ENCODE peak calls at places on chromosomes 3 and 15, in nine cellular contexts. E is Caco-2, L is GM23248, U is AG10803, N is mesendoderm, P is stomach, R is HFF-Myc, T is lower leg skin, Y is NT2/D1. V is an unnamed sample.

GRCh38 chr15:56619881-56620280 is 113.4 kb downstream of the ZNF280D start:
- DNase-seq in E (no peak), L (no peak), U (no peak), N (no peak), P (no peak), R (no peak), T (no peak), Y (no peak), V (no peak)

GRCh38 chr3:11499144-11499543 is 144.6 kb downstream of the VGLL4 start:
- DNase-seq in E (no peak), L (peak), U (peak), N (no peak), P (no peak), R (peak), T (no peak), Y (no peak), V (no peak)

GRCh38 chr15:55823699-55824098 is 80.7 kb upstream of the PRTG start:
- DNase-seq in E (no peak), L (peak), U (peak), N (no peak), P (no peak), R (no peak), T (no peak), Y (no peak), V (no peak)

GRCh38 chr15:20348291-20348899 is 193.2 kb downstream of the GOLGA6L6 start:
- DNase-seq in E (no peak), L (no peak), U (no peak), N (no peak), P (no peak), R (no peak), T (no peak), Y (no peak), V (no peak)

GRCh38 chr3:180630360-180630759 is 28.4 kb downstream of the TTC14 start:
- DNase-seq in E (no peak), L (peak), U (no peak), N (no peak), P (no peak), R (no peak), T (no peak), Y (no peak), V (no peak)

GRCh38 chr3:155153242-155154186 is 73.4 kb downstream of the MME start:
- DNase-seq in E (no peak), L (no peak), U (no peak), N (no peak), P (no peak), R (no peak), T (no peak), Y (no peak), V (no peak)

GRCh38 chr15:76363251-76363650 is 26.7 kb downstream of the ISL2 start:
- DNase-seq in E (no peak), L (no peak), U (no peak), N (no peak), P (no peak), R (no peak), T (no peak), Y (no peak), V (no peak)

GRCh38 chr3:120420360-120420759 is 30.4 kb downstream of the FSTL1 start:
- DNase-seq in E (no peak), L (no peak), U (peak), N (no peak), P (no peak), R (no peak), T (no peak), Y (no peak), V (no peak)

GRCh38 chr15:48345516-48345915 is 14.3 kb downstream of the DUT start:
- DNase-seq in E (no peak), L (no peak), U (no peak), N (no peak), P (no peak), R (no peak), T (no peak), Y (no peak), V (no peak)

GRCh38 chr15:38149315-38149714 is 103.3 kb upstream of the SPRED1 start:
- DNase-seq in E (no peak), L (no peak), U (no peak), N (no peak), P (no peak), R (no peak), T (no peak), Y (no peak), V (no peak)

GRCh38 chr3:15538345-15538744 is 16.8 kb upstream of the COLQ start:
- DNase-seq in E (no peak), L (peak), U (no peak), N (no peak), P (no peak), R (no peak), T (no peak), Y (no peak), V (no peak)

GRCh38 chr3:126373682-126374601 is 16.7 kb upstream of the KLF15 start:
- DNase-seq in E (no peak), L (peak), U (peak), N (no peak), P (no peak), R (no peak), T (no peak), Y (no peak), V (no peak)

GRCh38 chr3:76950590-76950989 is 89.3 kb upstream of the ROBO2 start:
- DNase-seq in E (no peak), L (no peak), U (no peak), N (no peak), P (no peak), R (no peak), T (no peak), Y (no peak), V (no peak)

GRCh38 chr15:64096486-64097431 is 977 bp downstream of the SNX1 start:
- DNase-seq in E (peak), L (peak), U (peak), N (peak), P (no peak), R (no peak), T (no peak), Y (no peak), V (no peak)

GRCh38 chr3:10522646-10523303 is 17.4 kb upstream of the ATP2B2 start:
- DNase-seq in E (no peak), L (no peak), U (no peak), N (no peak), P (no peak), R (no peak), T (no peak), Y (no peak), V (no peak)

GRCh38 chr3:38655708-38656300 is 6.3 kb upstream of the SCN5A start:
- DNase-seq in E (peak), L (peak), U (no peak), N (peak), P (no peak), R (peak), T (no peak), Y (peak), V (peak)

GRCh38 chr3:66236281-66236680 is 15.5 kb downstream of the SLC25A26 start:
- DNase-seq in E (peak), L (peak), U (peak), N (peak), P (no peak), R (no peak), T (no peak), Y (peak), V (no peak)

GRCh38 chr15:34349769-34350168 is 6.7 kb downstream of the NUTM1 start:
- DNase-seq in E (no peak), L (no peak), U (no peak), N (no peak), P (no peak), R (no peak), T (no peak), Y (no peak), V (no peak)

GRCh38 chr3:195085356-195086130 is 185.4 kb downstream of the XXYLT1 start:
- DNase-seq in E (no peak), L (no peak), U (no peak), N (no peak), P (no peak), R (no peak), T (no peak), Y (no peak), V (no peak)

GRCh38 chr3:119965692-119966091 is 128.6 kb downstream of the GSK3B start:
- DNase-seq in E (no peak), L (no peak), U (no peak), N (no peak), P (no peak), R (no peak), T (no peak), Y (no peak), V (no peak)

GRCh38 chr3:50319181-50319871 is 3.2 kb downstream of the HYAL2 start:
- DNase-seq in E (no peak), L (no peak), U (no peak), N (no peak), P (no peak), R (no peak), T (no peak), Y (no peak), V (no peak)
- H3K4me3 ChIP-seq in E (no peak), L (no peak), U (no peak), N (no peak), P (peak), R (no peak), T (no peak), Y (no peak), V (no peak)

GRCh38 chr15:89576417-89576773 is 1.1 kb downstream of the TICRR start:
- DNase-seq in E (no peak), L (peak), U (peak), N (no peak), P (no peak), R (no peak), T (no peak), Y (no peak), V (no peak)
- H3K4me3 ChIP-seq in E (peak), L (peak), U (peak), N (peak), P (no peak), R (peak), T (peak), Y (peak), V (peak)

DNA sequence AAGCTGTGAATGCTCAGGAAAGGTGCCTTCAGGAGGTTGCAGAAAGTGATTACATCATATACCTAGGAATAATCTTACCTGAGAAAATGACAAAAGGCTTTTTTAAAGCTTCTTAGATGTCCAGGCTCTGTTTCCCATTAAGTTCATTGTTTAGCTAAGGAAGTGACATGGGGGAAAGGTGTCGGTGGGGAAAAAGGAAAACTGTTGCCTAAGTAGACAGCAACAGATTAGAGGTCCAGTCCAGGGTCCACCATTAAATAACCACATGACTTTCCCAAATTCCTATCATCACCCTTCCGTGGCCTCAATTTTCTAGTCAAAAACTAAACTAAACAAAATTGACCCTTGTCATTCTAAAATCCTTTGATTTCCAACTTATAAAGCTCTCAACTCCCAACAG is 4.3 kb downstream of the WWTR1 start:
- DNase-seq in E (no peak), L (no peak), U (no peak), N (no peak), P (no peak), R (no peak), T (no peak), Y (no peak), V (no peak)
- H3K4me3 ChIP-seq in E (no peak), L (peak), U (no peak), N (no peak), P (no peak), R (peak), T (no peak), Y (no peak), V (no peak)

DNA sequence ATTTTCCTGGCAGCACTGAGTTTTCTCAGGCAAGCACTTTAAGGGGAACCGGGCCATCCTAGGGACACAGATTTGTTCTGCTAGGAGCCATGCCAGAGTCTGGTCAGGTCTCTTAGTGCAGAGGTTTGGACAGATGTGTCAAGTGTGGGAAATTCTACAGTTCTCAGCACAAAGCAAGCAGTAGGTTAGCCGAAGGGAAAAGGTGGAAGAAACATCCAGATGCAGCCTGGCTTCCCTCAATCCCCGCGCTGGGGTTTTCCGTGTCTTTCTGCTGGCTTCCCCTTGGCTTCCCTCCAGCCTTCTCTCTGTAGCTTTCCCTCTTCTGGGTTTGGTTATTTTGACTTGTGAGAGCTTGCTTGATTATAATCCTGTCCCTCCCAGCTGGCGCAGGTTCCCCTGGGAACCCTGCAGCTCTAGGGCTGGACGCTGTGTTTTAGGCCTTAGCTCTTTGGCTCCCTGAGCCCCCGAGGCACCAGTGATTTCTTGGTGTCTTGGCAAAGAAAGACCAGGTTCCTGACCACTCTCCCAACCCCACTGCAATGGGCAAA is 4.1 kb downstream of the TF start:
- DNase-seq in E (no peak), L (no peak), U (no peak), N (no peak), P (no peak), R (no peak), T (no peak), Y (no peak), V (no peak)
- H3K4me3 ChIP-seq in E (no peak), L (no peak), U (no peak), N (no peak), P (no peak), R (no peak), T (no peak), Y (no peak), V (no peak)

V was measured in CD8-positive, alpha-beta memory T cell.